ENCODE peak calls at places on chromosomes 12 and 14, in five cellular contexts. One of them, this sample, is unnamed.

GRCh38 chr12:10097521-10097920 is 1.3 kb downstream of the CLEC1A start:
- DNase-seq in H1: no peak
- DNase-seq in GM12891: no peak
- DNase-seq in HepG2: no peak
- DNase-seq in K562: no peak
- DNase-seq in this sample: no peak

GRCh38 chr12:29103539-29103974 is 45.5 kb upstream of the FAR2 start:
- DNase-seq in H1: no peak
- DNase-seq in HepG2: no peak
- DNase-seq in GM12891: no peak
- DNase-seq in K562: no peak
- DNase-seq in this sample: peak

GRCh38 chr12:63007726-63008125 is 72.8 kb upstream of the PPM1H start:
- DNase-seq in HepG2: no peak
- DNase-seq in K562: no peak
- DNase-seq in GM12891: no peak
- DNase-seq in H1: no peak
- DNase-seq in this sample: no peak

GRCh38 chr14:76810953-76811400 is 1.7 kb downstream of the ANGEL1 start:
- DNase-seq in K562: peak
- DNase-seq in H1: no peak
- DNase-seq in GM12891: peak
- DNase-seq in HepG2: peak
- DNase-seq in this sample: no peak

GRCh38 chr14:75125617-75126016 is 1.2 kb downstream of the NEK9 start:
- DNase-seq in HepG2: no peak
- DNase-seq in H1: no peak
- DNase-seq in GM12891: no peak
- DNase-seq in K562: no peak
- DNase-seq in this sample: no peak

GRCh38 chr12:115791331-115791730 is 486.2 kb downstream of the MED13L start:
- DNase-seq in GM12891: no peak
- DNase-seq in HepG2: no peak
- DNase-seq in K562: no peak
- DNase-seq in H1: no peak
- DNase-seq in this sample: no peak

GRCh38 chr14:75401356-75401755 is 26.5 kb upstream of the JDP2 start:
- DNase-seq in GM12891: no peak
- DNase-seq in HepG2: no peak
- DNase-seq in H1: no peak
- DNase-seq in K562: no peak
- DNase-seq in this sample: no peak

GRCh38 chr12:53034459-53034858 is 15.4 kb upstream of the TNS2 start:
- DNase-seq in HepG2: no peak
- DNase-seq in GM12891: no peak
- DNase-seq in K562: no peak
- DNase-seq in H1: no peak
- DNase-seq in this sample: no peak

GRCh38 chr12:30989754-30990153 is 63.2 kb downstream of the TSPAN11 start:
- DNase-seq in HepG2: peak
- DNase-seq in GM12891: peak
- DNase-seq in H1: no peak
- DNase-seq in K562: peak
- DNase-seq in this sample: no peak

GRCh38 chr12:10501031-10501430 is 4.7 kb upstream of the EIF2S3B start:
- DNase-seq in HepG2: no peak
- DNase-seq in GM12891: no peak
- DNase-seq in K562: no peak
- DNase-seq in H1: no peak
- DNase-seq in this sample: no peak

DNA sequence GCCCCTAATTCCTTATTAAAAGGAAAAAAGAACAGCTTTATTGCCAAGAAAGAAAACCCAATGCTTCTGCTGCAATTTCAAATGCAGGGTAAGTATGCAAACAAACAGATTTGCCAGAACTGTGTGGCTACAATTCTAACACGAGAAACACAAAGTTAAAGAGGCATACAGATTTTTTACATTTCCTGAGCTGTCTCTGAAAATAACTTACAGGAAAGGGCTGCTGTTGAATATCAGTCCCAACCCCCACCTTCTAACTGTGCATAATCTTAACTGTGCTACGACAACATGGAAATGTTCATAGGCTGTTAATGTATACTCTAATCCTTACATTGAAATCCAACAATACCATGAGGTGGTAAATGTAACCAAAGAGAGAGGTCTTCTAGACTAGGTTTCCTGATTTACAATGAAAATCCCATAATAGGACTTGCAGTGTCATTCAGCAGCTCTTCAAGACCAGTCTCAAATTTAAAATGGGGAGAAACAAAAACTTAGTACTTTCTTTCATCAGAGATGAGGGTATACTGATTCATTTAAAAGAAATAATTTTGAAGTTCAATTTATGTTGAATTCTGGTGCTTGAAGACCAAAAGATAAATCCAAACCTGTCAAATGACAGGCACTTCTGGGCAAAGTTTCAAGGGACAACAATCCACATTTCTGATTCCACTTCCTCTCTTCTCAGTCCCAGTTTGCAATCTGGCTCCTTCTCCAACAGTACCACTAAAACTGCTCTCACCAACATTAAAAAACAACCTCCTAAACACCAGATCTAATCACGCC is 14.4 kb downstream of the FGD6 start:
- DNase-seq in H1: no peak
- DNase-seq in HepG2: no peak
- DNase-seq in GM12891: no peak
- DNase-seq in K562: no peak
- DNase-seq in this sample: no peak
- TF ChIP-seq POLR2AphosphoS5 in H1: no peak
- TF ChIP-seq POLR2AphosphoS5 in HepG2: no peak
- TF ChIP-seq POLR2AphosphoS5 in GM12891: no peak
- TF ChIP-seq POLR2AphosphoS5 in K562: no peak
- TF ChIP-seq POLR2AphosphoS5 in this sample: no peak

GRCh38 chr12:46442239-46442638 is 69.7 kb upstream of the SLC38A2 start:
- DNase-seq in H1: no peak
- DNase-seq in HepG2: no peak
- DNase-seq in GM12891: no peak
- DNase-seq in K562: no peak
- DNase-seq in this sample: no peak
- TF ChIP-seq TAF1 in H1: no peak
- TF ChIP-seq TAF1 in HepG2: no peak
- TF ChIP-seq TAF1 in GM12891: no peak
- TF ChIP-seq TAF1 in K562: no peak
- TF ChIP-seq TAF1 in this sample: no peak

GRCh38 chr12:64610660-64611429 is 550 bp downstream of the RASSF3 start:
- DNase-seq in HepG2: peak
- DNase-seq in H1: no peak
- DNase-seq in K562: peak
- DNase-seq in GM12891: peak
- DNase-seq in this sample: peak

GRCh38 chr12:64608901-64609542 is 1.3 kb upstream of the RASSF3 start:
- DNase-seq in GM12891: peak
- DNase-seq in K562: peak
- DNase-seq in H1: no peak
- DNase-seq in HepG2: peak
- DNase-seq in this sample: peak

GRCh38 chr12:64609543-64610091 is 678 bp upstream of the RASSF3 start:
- DNase-seq in HepG2: no peak
- DNase-seq in H1: no peak
- DNase-seq in K562: peak
- DNase-seq in GM12891: no peak
- DNase-seq in this sample: no peak

GRCh38 chr12:64611430-64612286 is 1.4 kb downstream of the RASSF3 start:
- DNase-seq in GM12891: no peak
- DNase-seq in H1: no peak
- DNase-seq in HepG2: no peak
- DNase-seq in K562: peak
- DNase-seq in this sample: no peak

GRCh38 chr12:64610092-64610659 is at the start of gene RASSF3:
- DNase-seq in K562: peak
- DNase-seq in GM12891: peak
- DNase-seq in HepG2: peak
- DNase-seq in H1: no peak
- DNase-seq in this sample: peak
- TF ChIP-seq POLR2A in K562: peak
- TF ChIP-seq POLR2A in GM12891: peak
- TF ChIP-seq POLR2A in HepG2: peak
- TF ChIP-seq POLR2A in H1: no peak
- TF ChIP-seq POLR2A in this sample: peak

DNA sequence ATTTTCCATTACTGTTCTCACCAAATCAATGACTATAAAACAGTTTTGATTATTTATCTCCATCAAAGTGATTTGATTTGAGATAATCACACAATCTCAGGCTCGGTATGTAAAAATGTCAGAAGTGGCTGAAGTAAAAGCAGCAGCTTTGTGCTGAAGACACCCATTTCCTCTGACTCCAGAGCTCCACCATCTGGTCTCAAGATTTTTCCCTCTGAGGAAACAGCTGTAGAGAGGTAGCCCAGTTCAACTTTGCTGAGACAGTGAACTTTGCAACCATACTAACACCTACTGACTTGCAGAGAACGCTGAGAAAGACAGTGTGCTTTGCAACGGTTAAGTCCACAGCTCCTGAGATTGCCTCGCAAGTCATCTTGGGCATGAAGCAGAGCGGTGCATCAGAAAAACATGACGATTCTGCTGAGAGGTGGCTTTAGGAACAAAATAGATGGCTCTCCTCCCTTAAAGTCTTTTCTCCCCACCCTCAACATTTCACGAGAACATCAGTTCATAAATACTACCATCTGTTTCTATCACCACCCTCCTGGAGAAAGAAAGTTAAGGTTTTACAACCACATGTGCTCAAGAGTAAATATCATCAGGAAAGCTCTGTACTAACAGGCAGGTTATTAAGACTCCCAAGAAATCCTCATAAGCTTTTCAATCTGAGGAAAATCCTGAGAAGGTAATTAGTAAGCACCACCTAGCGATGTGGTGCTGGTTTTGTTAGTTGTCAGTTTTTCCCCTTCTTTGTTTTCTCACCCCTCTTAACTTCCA is 34.8 kb downstream of the HIGD1C start:
- DNase-seq in H1: no peak
- DNase-seq in HepG2: peak
- DNase-seq in GM12891: no peak
- DNase-seq in K562: peak
- DNase-seq in this sample: no peak
- TF ChIP-seq POLR2AphosphoS5 in H1: no peak
- TF ChIP-seq POLR2AphosphoS5 in HepG2: no peak
- TF ChIP-seq POLR2AphosphoS5 in GM12891: no peak
- TF ChIP-seq POLR2AphosphoS5 in K562: no peak
- TF ChIP-seq POLR2AphosphoS5 in this sample: no peak

DNA sequence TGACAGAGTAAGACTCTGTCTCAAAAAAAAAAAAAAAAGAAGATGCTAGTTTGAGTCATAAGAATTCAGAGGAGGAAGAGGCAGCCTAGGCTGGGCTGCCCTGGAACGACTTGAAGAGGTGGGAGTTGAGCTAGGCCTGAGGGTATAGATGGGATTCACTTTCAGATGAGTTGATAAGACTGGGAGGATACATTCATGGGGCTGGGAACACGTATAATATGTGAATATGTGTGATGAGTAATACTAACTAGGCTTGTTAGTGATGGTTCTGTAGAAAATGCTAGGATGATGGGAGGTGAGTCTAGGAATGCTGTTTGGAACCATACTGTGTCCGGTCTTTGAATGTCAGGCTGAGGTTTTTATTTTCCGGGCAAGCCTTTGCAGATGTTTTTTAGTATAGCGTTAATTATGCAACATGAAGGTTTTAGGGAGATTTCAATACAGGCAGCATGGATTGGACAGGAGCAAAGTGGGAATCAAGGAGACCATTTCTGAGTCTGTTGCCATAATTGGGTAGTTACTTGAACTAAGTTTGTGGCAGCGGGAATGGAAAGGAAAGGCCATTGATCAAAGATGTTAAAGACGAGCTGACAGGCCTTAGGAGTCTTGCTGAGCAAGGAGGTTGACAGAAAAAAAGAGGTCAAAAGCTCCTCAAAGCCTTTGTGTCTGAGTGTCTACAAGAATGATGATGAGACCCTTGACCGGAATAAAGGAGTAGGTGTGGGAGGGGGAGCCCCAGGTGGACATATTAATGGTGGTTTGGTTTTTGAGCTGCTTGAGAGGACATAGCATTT is 9.2 kb downstream of the PLEKHA5 start:
- DNase-seq in HepG2: no peak
- DNase-seq in H1: no peak
- DNase-seq in GM12891: no peak
- DNase-seq in K562: peak
- DNase-seq in this sample: no peak
- TF ChIP-seq TAF1 in HepG2: no peak
- TF ChIP-seq TAF1 in H1: no peak
- TF ChIP-seq TAF1 in GM12891: no peak
- TF ChIP-seq TAF1 in K562: no peak
- TF ChIP-seq TAF1 in this sample: no peak

DNA sequence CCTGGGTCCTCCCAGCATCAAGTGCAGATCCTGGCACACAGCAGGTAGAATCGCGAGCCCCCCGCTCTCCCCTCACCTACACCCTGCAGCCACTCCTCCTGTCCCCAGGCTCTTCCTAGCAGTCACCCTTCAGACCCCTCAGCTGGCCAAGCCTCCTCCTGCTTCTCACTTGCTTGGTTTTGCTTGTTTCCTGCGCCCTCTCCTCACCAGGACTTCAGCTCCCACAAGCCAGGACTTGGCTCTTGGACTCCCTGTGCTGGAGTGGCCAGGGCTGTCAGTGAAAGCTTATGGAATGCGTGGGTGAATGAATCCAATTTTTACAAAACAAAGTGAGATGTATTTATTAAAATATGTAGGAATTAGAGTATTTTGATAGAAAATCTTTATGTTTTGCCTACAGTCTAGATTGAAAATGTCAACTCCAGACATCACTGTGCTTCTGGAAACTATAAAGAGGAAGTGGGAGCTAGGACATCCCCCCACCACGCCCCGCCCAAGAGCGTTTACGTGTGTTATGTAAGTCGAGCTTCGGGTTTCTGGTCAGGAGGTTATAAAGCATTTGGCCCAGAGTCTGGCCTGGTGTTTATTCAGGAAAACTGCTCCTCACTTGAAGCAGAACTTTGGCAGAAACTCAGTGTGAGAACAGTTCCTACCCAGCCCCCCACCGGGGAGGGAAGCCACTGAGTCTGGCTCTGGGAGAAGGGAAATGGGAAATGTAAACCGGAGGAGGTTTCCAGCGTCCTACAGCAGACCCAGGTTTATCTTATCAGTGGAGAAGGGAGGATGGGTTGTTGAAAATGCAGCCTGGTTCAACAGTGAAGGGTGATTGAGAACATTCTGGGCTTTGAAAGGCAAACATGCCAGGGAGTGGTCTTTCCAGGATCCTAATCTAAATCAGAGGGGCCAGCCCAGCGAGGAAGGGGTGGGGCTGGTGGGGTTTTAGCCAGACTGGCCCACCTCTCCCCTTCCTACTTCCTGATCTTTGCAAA is 8.8 kb downstream of the ALDH2 start:
- DNase-seq in HepG2: peak
- DNase-seq in H1: no peak
- DNase-seq in GM12891: peak
- DNase-seq in K562: peak
- DNase-seq in this sample: no peak
- TF ChIP-seq POLR2A in HepG2: no peak
- TF ChIP-seq POLR2A in H1: no peak
- TF ChIP-seq POLR2A in GM12891: peak
- TF ChIP-seq POLR2A in K562: peak
- TF ChIP-seq POLR2A in this sample: peak

This sample was measured in GM12892.